ENCODE peak calls at places on chromosomes 5 and 9, in eight cellular contexts. One of them, this sample, is unnamed.

GRCh38 chr5:44945743-44946142 is 137.0 kb downstream of the MRPS30 start:
- DNase-seq in foreskin fibroblast: no peak
- DNase-seq in brain microvascular endothelial cell: no peak
- DNase-seq in HFF-Myc: no peak
- DNase-seq in spleen: no peak
- DNase-seq in AG04450: no peak
- DNase-seq in upper lobe of right lung: no peak
- DNase-seq in choroid plexus epithelial cell: no peak
- DNase-seq in this sample: no peak

GRCh38 chr9:92512622-92513021 is 23.2 kb downstream of the ECM2 start:
- DNase-seq in foreskin fibroblast: peak; percentile 27
- DNase-seq in brain microvascular endothelial cell: no peak
- DNase-seq in HFF-Myc: no peak
- DNase-seq in spleen: no peak
- DNase-seq in AG04450: no peak
- DNase-seq in upper lobe of right lung: no peak
- DNase-seq in choroid plexus epithelial cell: peak; percentile 77
- DNase-seq in this sample: no peak

GRCh38 chr9:128245293-128246151 is 30.3 kb downstream of the GOLGA2 start:
- DNase-seq in foreskin fibroblast: peak; percentile 92
- DNase-seq in brain microvascular endothelial cell: peak; percentile 55
- DNase-seq in HFF-Myc: peak; percentile 86
- DNase-seq in spleen: no peak
- DNase-seq in AG04450: peak; percentile 26
- DNase-seq in upper lobe of right lung: peak; percentile 66
- DNase-seq in choroid plexus epithelial cell: peak; percentile 75
- DNase-seq in this sample: no peak

GRCh38 chr5:57166250-57166649 is 7.6 kb upstream of the GPBP1 start:
- DNase-seq in foreskin fibroblast: peak; percentile 24
- DNase-seq in brain microvascular endothelial cell: no peak
- DNase-seq in HFF-Myc: no peak
- DNase-seq in spleen: no peak
- DNase-seq in AG04450: no peak
- DNase-seq in upper lobe of right lung: no peak
- DNase-seq in choroid plexus epithelial cell: peak; percentile 58
- DNase-seq in this sample: no peak

GRCh38 chr9:36141761-36142160 is 5.2 kb downstream of the GLIPR2 start:
- DNase-seq in foreskin fibroblast: no peak
- DNase-seq in brain microvascular endothelial cell: no peak
- DNase-seq in HFF-Myc: no peak
- DNase-seq in spleen: peak; percentile 63
- DNase-seq in AG04450: no peak
- DNase-seq in upper lobe of right lung: no peak
- DNase-seq in choroid plexus epithelial cell: no peak
- DNase-seq in this sample: no peak

GRCh38 chr5:149641000-149641576 is 59.8 kb downstream of the ARHGEF37 start:
- DNase-seq in foreskin fibroblast: peak; percentile 46
- DNase-seq in brain microvascular endothelial cell: peak; percentile 76
- DNase-seq in HFF-Myc: no peak
- DNase-seq in spleen: no peak
- DNase-seq in AG04450: no peak
- DNase-seq in upper lobe of right lung: no peak
- DNase-seq in choroid plexus epithelial cell: peak; percentile 84
- DNase-seq in this sample: no peak

GRCh38 chr9:93096131-93096802 is at the start of gene CARD19:
- DNase-seq in foreskin fibroblast: peak; percentile 70
- DNase-seq in brain microvascular endothelial cell: no peak
- DNase-seq in HFF-Myc: no peak
- DNase-seq in spleen: no peak
- DNase-seq in AG04450: no peak
- DNase-seq in upper lobe of right lung: peak; percentile 87
- DNase-seq in choroid plexus epithelial cell: peak; percentile 40
- DNase-seq in this sample: no peak

GRCh38 chr5:79464695-79465332 is 49.1 kb downstream of the HOMER1 start:
- DNase-seq in foreskin fibroblast: peak; percentile 56
- DNase-seq in brain microvascular endothelial cell: no peak
- DNase-seq in HFF-Myc: no peak
- DNase-seq in spleen: no peak
- DNase-seq in AG04450: no peak
- DNase-seq in upper lobe of right lung: no peak
- DNase-seq in choroid plexus epithelial cell: peak; percentile 59
- DNase-seq in this sample: no peak

GRCh38 chr5:137752873-137753226 is 1.3 kb downstream of the HNRNPA0 start:
- DNase-seq in foreskin fibroblast: no peak
- DNase-seq in brain microvascular endothelial cell: no peak
- DNase-seq in HFF-Myc: no peak
- DNase-seq in spleen: no peak
- DNase-seq in AG04450: no peak
- DNase-seq in upper lobe of right lung: no peak
- DNase-seq in choroid plexus epithelial cell: peak; percentile 31
- DNase-seq in this sample: no peak

GRCh38 chr5:67032921-67033664 is 163.5 kb downstream of the CD180 start:
- DNase-seq in foreskin fibroblast: peak; percentile 71
- DNase-seq in brain microvascular endothelial cell: no peak
- DNase-seq in HFF-Myc: no peak
- DNase-seq in spleen: no peak
- DNase-seq in AG04450: peak; percentile 18
- DNase-seq in upper lobe of right lung: no peak
- DNase-seq in choroid plexus epithelial cell: peak; percentile 79
- DNase-seq in this sample: peak; percentile 40

DNA sequence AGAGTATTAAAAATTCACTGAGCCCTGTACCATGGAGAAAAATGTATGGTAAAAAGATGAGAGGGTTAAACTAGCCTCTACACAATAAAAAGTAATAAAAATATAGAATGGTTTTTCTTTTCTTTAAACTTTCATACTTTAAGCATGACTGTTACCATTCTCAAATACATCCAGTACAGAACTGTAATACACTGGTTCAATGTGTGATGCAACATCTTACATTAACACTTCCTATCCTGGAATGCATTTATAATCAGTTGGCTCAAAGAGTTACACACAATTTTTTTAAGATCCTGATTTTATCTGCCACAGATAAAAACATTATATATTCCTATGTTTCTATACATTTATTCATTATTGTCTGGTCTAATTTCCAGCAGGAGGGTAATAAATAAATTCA is 4.7 kb downstream of the GNAQ start:
- DNase-seq in foreskin fibroblast: peak; percentile 64
- DNase-seq in brain microvascular endothelial cell: no peak
- DNase-seq in HFF-Myc: no peak
- DNase-seq in spleen: no peak
- DNase-seq in AG04450: no peak
- DNase-seq in upper lobe of right lung: no peak
- DNase-seq in choroid plexus epithelial cell: peak; percentile 65
- DNase-seq in this sample: no peak
- H3K4me3 ChIP-seq in foreskin fibroblast: no peak overlapping the region
- H3K4me3 ChIP-seq in brain microvascular endothelial cell: no peak overlapping the region
- H3K4me3 ChIP-seq in HFF-Myc: no peak overlapping the region
- H3K4me3 ChIP-seq in spleen: no peak overlapping the region
- H3K4me3 ChIP-seq in AG04450: no peak overlapping the region
- H3K4me3 ChIP-seq in upper lobe of right lung: peak overlapping the region; percentile 2
- H3K4me3 ChIP-seq in choroid plexus epithelial cell: no peak overlapping the region
- H3K4me3 ChIP-seq in this sample: no peak overlapping the region

GRCh38 chr5:8934455-8934854 is 611.4 kb downstream of the SEMA5A start:
- DNase-seq in foreskin fibroblast: no peak
- DNase-seq in brain microvascular endothelial cell: no peak
- DNase-seq in HFF-Myc: no peak
- DNase-seq in spleen: no peak
- DNase-seq in AG04450: no peak
- DNase-seq in upper lobe of right lung: no peak
- DNase-seq in choroid plexus epithelial cell: no peak
- DNase-seq in this sample: no peak
- TF ChIP-seq CTCF in foreskin fibroblast: no peak
- TF ChIP-seq CTCF in brain microvascular endothelial cell: no peak
- TF ChIP-seq CTCF in HFF-Myc: no peak
- TF ChIP-seq CTCF in spleen: no peak
- TF ChIP-seq CTCF in AG04450: no peak
- TF ChIP-seq CTCF in upper lobe of right lung: no peak
- TF ChIP-seq CTCF in choroid plexus epithelial cell: no peak
- TF ChIP-seq CTCF in this sample: no peak

DNA sequence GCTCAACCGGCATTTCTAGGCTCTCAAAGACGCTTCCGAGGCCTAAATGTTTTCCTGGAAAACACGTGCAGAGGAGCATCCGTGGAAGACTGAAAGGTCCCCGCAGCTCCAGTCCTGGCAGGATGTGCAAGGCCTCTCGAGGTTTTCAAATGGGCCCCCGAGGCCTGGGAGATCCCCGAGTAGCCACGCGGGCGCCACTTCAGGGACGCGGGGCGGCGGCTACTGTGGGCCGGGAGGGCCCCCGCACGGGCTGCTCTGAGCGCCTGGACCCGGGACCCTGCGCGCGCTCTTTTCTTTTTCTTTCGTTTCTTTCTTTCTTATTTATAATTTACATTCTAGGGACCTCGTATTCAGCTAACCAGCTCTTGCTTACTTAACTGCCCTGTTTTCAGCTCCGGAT is 4.3 kb upstream of the IRX2 start:
- DNase-seq in foreskin fibroblast: peak; percentile 39
- DNase-seq in brain microvascular endothelial cell: no peak
- DNase-seq in HFF-Myc: no peak
- DNase-seq in spleen: no peak
- DNase-seq in AG04450: no peak
- DNase-seq in upper lobe of right lung: no peak
- DNase-seq in choroid plexus epithelial cell: no peak
- DNase-seq in this sample: no peak
- H3K4me3 ChIP-seq in foreskin fibroblast: peak overlapping the region; percentile 61
- H3K4me3 ChIP-seq in brain microvascular endothelial cell: no peak overlapping the region
- H3K4me3 ChIP-seq in HFF-Myc: peak overlapping the region; percentile 39
- H3K4me3 ChIP-seq in spleen: peak overlapping the region; percentile 13
- H3K4me3 ChIP-seq in AG04450: no peak overlapping the region
- H3K4me3 ChIP-seq in upper lobe of right lung: peak overlapping the region; percentile 42
- H3K4me3 ChIP-seq in choroid plexus epithelial cell: no peak overlapping the region
- H3K4me3 ChIP-seq in this sample: peak overlapping the region; percentile 37

GRCh38 chr9:136340356-136341041 is 13.2 kb downstream of the GPSM1 start:
- DNase-seq in foreskin fibroblast: peak; percentile 1
- DNase-seq in brain microvascular endothelial cell: no peak
- DNase-seq in HFF-Myc: no peak
- DNase-seq in spleen: no peak
- DNase-seq in AG04450: no peak
- DNase-seq in upper lobe of right lung: no peak
- DNase-seq in choroid plexus epithelial cell: no peak
- DNase-seq in this sample: no peak

GRCh38 chr9:136337416-136338395 is 10.4 kb downstream of the GPSM1 start:
- DNase-seq in foreskin fibroblast: no peak
- DNase-seq in brain microvascular endothelial cell: no peak
- DNase-seq in HFF-Myc: no peak
- DNase-seq in spleen: no peak
- DNase-seq in AG04450: no peak
- DNase-seq in upper lobe of right lung: no peak
- DNase-seq in choroid plexus epithelial cell: no peak
- DNase-seq in this sample: no peak

GRCh38 chr9:136339958-136340310 is 12.6 kb downstream of the GPSM1 start:
- DNase-seq in foreskin fibroblast: no peak
- DNase-seq in brain microvascular endothelial cell: no peak
- DNase-seq in HFF-Myc: no peak
- DNase-seq in spleen: no peak
- DNase-seq in AG04450: no peak
- DNase-seq in upper lobe of right lung: no peak
- DNase-seq in choroid plexus epithelial cell: no peak
- DNase-seq in this sample: no peak

GRCh38 chr9:136338511-136338910 is 11.2 kb downstream of the GPSM1 start:
- DNase-seq in foreskin fibroblast: no peak
- DNase-seq in brain microvascular endothelial cell: no peak
- DNase-seq in HFF-Myc: no peak
- DNase-seq in spleen: no peak
- DNase-seq in AG04450: no peak
- DNase-seq in upper lobe of right lung: no peak
- DNase-seq in choroid plexus epithelial cell: no peak
- DNase-seq in this sample: no peak

GRCh38 chr9:136339173-136339957 is 12.0 kb downstream of the GPSM1 start:
- DNase-seq in foreskin fibroblast: peak; percentile 75
- DNase-seq in brain microvascular endothelial cell: no peak
- DNase-seq in HFF-Myc: no peak
- DNase-seq in spleen: peak; percentile 90
- DNase-seq in AG04450: no peak
- DNase-seq in upper lobe of right lung: peak; percentile 90
- DNase-seq in choroid plexus epithelial cell: peak; percentile 74
- DNase-seq in this sample: no peak
- TF ChIP-seq CTCF in foreskin fibroblast: peak; percentile 69
- TF ChIP-seq CTCF in brain microvascular endothelial cell: peak; percentile 98
- TF ChIP-seq CTCF in HFF-Myc: peak; percentile 88
- TF ChIP-seq CTCF in spleen: peak; percentile 92
- TF ChIP-seq CTCF in AG04450: peak; percentile 90
- TF ChIP-seq CTCF in upper lobe of right lung: peak; percentile 87
- TF ChIP-seq CTCF in choroid plexus epithelial cell: peak; percentile 88
- TF ChIP-seq CTCF in this sample: peak; percentile 76

GRCh38 chr5:87034562-87034961 is 233.1 kb upstream of the RASA1 start:
- DNase-seq in foreskin fibroblast: no peak
- DNase-seq in brain microvascular endothelial cell: no peak
- DNase-seq in HFF-Myc: no peak
- DNase-seq in spleen: no peak
- DNase-seq in AG04450: no peak
- DNase-seq in upper lobe of right lung: no peak
- DNase-seq in choroid plexus epithelial cell: no peak
- DNase-seq in this sample: no peak
- H3K4me3 ChIP-seq in foreskin fibroblast: no peak overlapping the region
- H3K4me3 ChIP-seq in brain microvascular endothelial cell: no peak overlapping the region
- H3K4me3 ChIP-seq in HFF-Myc: no peak overlapping the region
- H3K4me3 ChIP-seq in spleen: no peak overlapping the region
- H3K4me3 ChIP-seq in AG04450: no peak overlapping the region
- H3K4me3 ChIP-seq in upper lobe of right lung: no peak overlapping the region
- H3K4me3 ChIP-seq in choroid plexus epithelial cell: no peak overlapping the region
- H3K4me3 ChIP-seq in this sample: no peak overlapping the region

GRCh38 chr5:87191645-87192044 is 76.0 kb upstream of the RASA1 start:
- DNase-seq in foreskin fibroblast: no peak
- DNase-seq in brain microvascular endothelial cell: no peak
- DNase-seq in HFF-Myc: no peak
- DNase-seq in spleen: no peak
- DNase-seq in AG04450: no peak
- DNase-seq in upper lobe of right lung: no peak
- DNase-seq in choroid plexus epithelial cell: no peak
- DNase-seq in this sample: no peak

GRCh38 chr5:87190041-87190440 is 77.6 kb upstream of the RASA1 start:
- DNase-seq in foreskin fibroblast: no peak
- DNase-seq in brain microvascular endothelial cell: no peak
- DNase-seq in HFF-Myc: no peak
- DNase-seq in spleen: no peak
- DNase-seq in AG04450: no peak
- DNase-seq in upper lobe of right lung: no peak
- DNase-seq in choroid plexus epithelial cell: no peak
- DNase-seq in this sample: no peak

GRCh38 chr5:87190687-87191086 is 77.0 kb upstream of the RASA1 start:
- DNase-seq in foreskin fibroblast: no peak
- DNase-seq in brain microvascular endothelial cell: no peak
- DNase-seq in HFF-Myc: no peak
- DNase-seq in spleen: no peak
- DNase-seq in AG04450: no peak
- DNase-seq in upper lobe of right lung: no peak
- DNase-seq in choroid plexus epithelial cell: no peak
- DNase-seq in this sample: no peak

GRCh38 chr5:87185838-87186237 is 81.8 kb upstream of the RASA1 start:
- DNase-seq in foreskin fibroblast: no peak
- DNase-seq in brain microvascular endothelial cell: no peak
- DNase-seq in HFF-Myc: no peak
- DNase-seq in spleen: no peak
- DNase-seq in AG04450: no peak
- DNase-seq in upper lobe of right lung: no peak
- DNase-seq in choroid plexus epithelial cell: no peak
- DNase-seq in this sample: no peak

DNA sequence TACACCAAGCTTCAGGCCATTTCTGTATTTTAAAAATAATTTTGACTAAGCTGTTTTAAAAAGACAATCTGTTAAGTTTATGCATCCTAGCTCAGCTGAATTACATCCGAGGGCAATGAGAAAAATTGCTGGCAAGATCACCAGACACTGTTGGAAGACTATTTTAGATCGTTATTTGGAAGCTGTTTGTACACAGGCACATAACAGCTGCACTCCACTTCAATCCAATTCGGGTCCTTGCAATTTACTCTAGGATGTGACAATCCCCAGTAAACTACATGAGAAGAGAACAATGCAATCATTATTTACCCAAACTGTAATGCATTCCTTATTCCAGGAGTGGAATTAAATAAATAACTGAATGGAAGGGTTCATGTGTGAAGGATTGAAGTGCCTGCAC is 79.3 kb upstream of the RASA1 start:
- DNase-seq in foreskin fibroblast: no peak
- DNase-seq in brain microvascular endothelial cell: no peak
- DNase-seq in HFF-Myc: no peak
- DNase-seq in spleen: no peak
- DNase-seq in AG04450: no peak
- DNase-seq in upper lobe of right lung: no peak
- DNase-seq in choroid plexus epithelial cell: no peak
- DNase-seq in this sample: no peak
- TF ChIP-seq CTCF in foreskin fibroblast: no peak
- TF ChIP-seq CTCF in brain microvascular endothelial cell: no peak
- TF ChIP-seq CTCF in HFF-Myc: no peak
- TF ChIP-seq CTCF in spleen: no peak
- TF ChIP-seq CTCF in AG04450: no peak
- TF ChIP-seq CTCF in upper lobe of right lung: no peak
- TF ChIP-seq CTCF in choroid plexus epithelial cell: no peak
- TF ChIP-seq CTCF in this sample: no peak